ENCODE peak calls at places on chromosome 10, in six cellular contexts. H is GM10248, B is pancreas, X is lower lobe of right lung, K is neural progenitor cell, U is bronchial epithelial cell. L is an unnamed sample.

GRCh38 chr10:113269333-113269732 is 283.5 kb upstream of the HABP2 start:
- DNase-seq in B (no peak), U (no peak), X (no peak), H (no peak), K (no peak), L (no peak)

GRCh38 chr10:131102147-131102546 is 209.4 kb downstream of the TCERG1L start:
- DNase-seq in X (peak), U (no peak), H (no peak), K (no peak), B (no peak), L (no peak)

GRCh38 chr10:63553031-63553430 is 31.8 kb downstream of the REEP3 start:
- DNase-seq in H (no peak), X (no peak), K (no peak), U (peak), B (no peak), L (no peak)

GRCh38 chr10:86693721-86694369 is 25.5 kb downstream of the LDB3 start:
- DNase-seq in K (peak), U (peak), H (peak), B (no peak), X (no peak), L (no peak)

GRCh38 chr10:47207894-47208469 is 92.0 kb upstream of the GDF10 start:
- DNase-seq in U (no peak), B (no peak), H (no peak), X (no peak), K (no peak), L (no peak)

GRCh38 chr10:49837096-49837495 is 75.0 kb upstream of the OGDHL start:
- DNase-seq in X (no peak), H (no peak), K (no peak), B (no peak), U (no peak), L (no peak)

GRCh38 chr10:121042342-121042741 is 191.2 kb downstream of the WDR11 start:
- DNase-seq in B (no peak), K (no peak), H (no peak), X (no peak), U (no peak), L (no peak)

GRCh38 chr10:49560526-49560925 is 21.6 kb upstream of the ERCC6 start:
- DNase-seq in H (no peak), B (no peak), X (no peak), K (no peak), U (no peak), L (no peak)

GRCh38 chr10:71823356-71823755 is 27.7 kb downstream of the PSAP start:
- DNase-seq in X (no peak), U (no peak), H (no peak), B (no peak), K (no peak), L (no peak)

GRCh38 chr10:110919971-110920881 is 822 bp downstream of the SHOC2 start:
- DNase-seq in B (peak), X (peak), U (no peak), H (peak), K (peak), L (peak)

GRCh38 chr10:102770108-102770482 is 26.3 kb downstream of the WBP1L start:
- DNase-seq in X (no peak), U (no peak), B (no peak), H (no peak), K (no peak), L (no peak)

GRCh38 chr10:132692311-132692710 is 93.6 kb downstream of the NKX6-2 start:
- DNase-seq in X (no peak), K (no peak), U (no peak), B (no peak), H (no peak), L (no peak)

GRCh38 chr10:117936136-117936535 is 110.6 kb downstream of the RAB11FIP2 start:
- DNase-seq in B (no peak), H (no peak), K (no peak), X (peak), U (peak), L (peak)

GRCh38 chr10:43928425-43928968 is 279.8 kb upstream of the ZNF32 start:
- DNase-seq in K (no peak), U (no peak), X (no peak), H (no peak), B (no peak), L (no peak)

GRCh38 chr10:29386347-29386999 is 97.6 kb downstream of the LYZL1 start:
- DNase-seq in B (no peak), H (peak), U (peak), X (no peak), K (peak), L (no peak)

GRCh38 chr10:58291538-58292174 is 22.7 kb downstream of the CISD1 start:
- DNase-seq in H (peak), X (no peak), U (peak), B (peak), K (peak), L (peak)

GRCh38 chr10:105384056-105384455 is 743.0 kb downstream of the SORCS3 start:
- DNase-seq in K (no peak), H (no peak), B (no peak), U (no peak), X (no peak), L (no peak)

GRCh38 chr10:124539935-124540641 is 78.5 kb downstream of the LHPP start:
- DNase-seq in K (peak), B (no peak), X (peak), U (no peak), H (peak), L (no peak)

GRCh38 chr10:88565072-88565471 is 18.0 kb downstream of the RNLS start:
- DNase-seq in H (peak), K (no peak), U (peak), B (no peak), X (no peak), L (no peak)
- TF ChIP-seq CTCF in H (peak), K (peak), U (no peak), B (no peak), X (peak), L (no peak)

GRCh38 chr10:80201592-80202256 is 3.6 kb downstream of the ANXA11 start:
- DNase-seq in U (no peak), B (no peak), K (no peak), X (peak), H (no peak), L (no peak)

GRCh38 chr10:80200259-80200658 is 5.1 kb downstream of the ANXA11 start:
- DNase-seq in U (no peak), B (no peak), X (no peak), K (no peak), H (no peak), L (no peak)

GRCh38 chr10:80200687-80201086 is 4.7 kb downstream of the ANXA11 start:
- DNase-seq in U (no peak), B (no peak), K (no peak), H (no peak), X (no peak), L (no peak)

GRCh38 chr10:80197972-80198591 is 7.3 kb downstream of the ANXA11 start:
- DNase-seq in U (no peak), K (no peak), X (peak), B (no peak), H (no peak), L (no peak)

DNA sequence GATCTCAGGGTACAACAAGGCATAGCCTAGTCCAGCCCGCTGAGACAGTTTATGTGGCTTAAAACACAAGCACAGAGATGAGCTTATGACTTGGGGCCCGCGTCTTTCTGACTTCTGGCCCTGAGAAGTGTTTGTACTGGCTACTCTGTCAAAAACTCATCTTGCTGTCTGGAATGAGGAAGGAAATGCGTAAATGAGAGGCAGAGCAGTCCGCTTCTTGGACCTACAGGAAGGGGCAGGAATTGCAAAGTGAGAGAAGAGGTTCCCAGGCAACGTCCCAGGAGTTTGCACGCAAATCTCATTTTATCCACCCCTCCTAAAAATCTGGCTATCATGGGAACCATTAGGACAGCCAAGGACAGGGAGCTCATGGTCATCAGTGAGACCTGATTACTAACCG is 5.5 kb downstream of the ANXA11 start:
- DNase-seq in H (no peak), U (peak), B (no peak), X (no peak), K (no peak), L (no peak)
- TF ChIP-seq CTCF in H (no peak), U (peak), B (peak), X (peak), K (no peak), L (no peak)

GRCh38 chr10:99698504-99699080 is 33.3 kb downstream of the COX15 start:
- DNase-seq in K (no peak), B (peak), X (no peak), H (no peak), U (no peak), L (no peak)
- TF ChIP-seq CTCF in K (no peak), B (peak), X (no peak), H (peak), U (peak), L (no peak)

GRCh38 chr10:90579602-90580242 is 278.1 kb downstream of the HTR7 start:
- DNase-seq in H (no peak), U (peak), B (no peak), X (no peak), K (peak), L (no peak)
- TF ChIP-seq CTCF in H (no peak), U (peak), B (no peak), X (no peak), K (peak), L (no peak)

GRCh38 chr10:34905200-34905927 is 90.3 kb upstream of the PARD3 start:
- DNase-seq in U (peak), K (peak), B (no peak), X (no peak), H (no peak), L (no peak)
- TF ChIP-seq CTCF in U (no peak), K (peak), B (no peak), X (no peak), H (no peak), L (no peak)

DNA sequence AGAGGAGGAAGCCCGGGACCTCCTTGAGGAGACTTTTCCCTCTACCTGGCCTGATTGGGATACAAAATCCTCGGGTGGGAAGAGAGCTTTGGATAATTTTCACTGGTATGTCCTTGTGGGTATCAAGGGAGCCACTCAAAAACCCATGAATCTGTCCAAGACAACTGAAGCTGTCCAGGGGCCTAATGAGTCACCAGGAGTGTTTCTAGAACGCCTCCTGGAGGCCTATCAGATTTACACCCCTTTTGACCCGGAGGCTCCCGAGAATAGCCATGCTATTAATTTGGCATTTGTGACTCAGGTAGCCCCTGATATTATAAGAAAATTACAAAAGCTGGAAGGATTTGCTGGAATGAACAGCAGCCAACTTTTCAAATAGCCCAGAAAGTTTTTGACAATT is 38.6 kb downstream of the ZNF25 start:
- DNase-seq in K (no peak), X (no peak), B (no peak), U (no peak), H (no peak), L (no peak)
- TF ChIP-seq CTCF in K (no peak), X (no peak), B (no peak), U (no peak), H (no peak), L (no peak)

GRCh38 chr10:31926765-31927596 is 1.6 kb downstream of the ARHGAP12 start:
- DNase-seq in B (no peak), K (peak), H (no peak), X (no peak), U (peak), L (no peak)

GRCh38 chr10:31928531-31929259 is at the start of gene ARHGAP12:
- DNase-seq in H (peak), K (peak), U (peak), X (peak), B (peak), L (peak)

GRCh38 chr10:31926154-31926553 is 2.5 kb downstream of the ARHGAP12 start:
- DNase-seq in U (no peak), X (no peak), K (no peak), H (no peak), B (no peak), L (no peak)

GRCh38 chr10:31929260-31929985 is 792 bp upstream of the ARHGAP12 start:
- DNase-seq in B (peak), X (peak), K (peak), H (peak), U (peak), L (peak)

GRCh38 chr10:31927597-31928530 is 767 bp downstream of the ARHGAP12 start:
- DNase-seq in K (peak), U (peak), X (peak), B (peak), H (peak), L (peak)
- TF ChIP-seq CTCF in K (peak), U (peak), X (peak), B (no peak), H (no peak), L (no peak)

GRCh38 chr10:11364241-11364640 is 247.2 kb downstream of the USP6NL start:
- DNase-seq in B (no peak), U (no peak), X (no peak), H (no peak), K (no peak), L (no peak)

GRCh38 chr10:11363497-11363896 is 248.0 kb downstream of the USP6NL start:
- DNase-seq in H (no peak), K (no peak), X (no peak), U (no peak), B (no peak), L (no peak)

GRCh38 chr10:11367505-11367904 is 243.9 kb downstream of the USP6NL start:
- DNase-seq in X (no peak), U (no peak), B (no peak), K (no peak), H (no peak), L (no peak)
- TF ChIP-seq CTCF in X (no peak), U (no peak), B (no peak), K (no peak), H (no peak), L (no peak)

GRCh38 chr10:22335204-22335956 is 9.9 kb upstream of the SPAG6 start:
- DNase-seq in U (no peak), B (peak), K (peak), X (peak), H (peak), L (peak)
- TF ChIP-seq CTCF in U (peak), B (no peak), K (peak), X (peak), H (no peak), L (no peak)